ENCODE peak calls at places on chromosomes 13 and 19, in four cellular contexts. A, W, U and N are unnamed samples.

GRCh38 chr13:31725841-31726240 is 13.5 kb upstream of the RXFP2 start:
- DNase-seq in A (no peak), W (no peak), U (no peak), N (no peak)

GRCh38 chr13:25231537-25231936 is 55.8 kb downstream of the MTMR6 start:
- DNase-seq in A (no peak), W (no peak), U (no peak), N (no peak)

GRCh38 chr19:46787331-46788100 is 878 bp downstream of the SLC1A5 start:
- DNase-seq in A (no peak), W (peak), U (no peak), N (peak)

GRCh38 chr13:112760440-112760839 is 70.6 kb downstream of the ATP11A start:
- DNase-seq in A (no peak), W (no peak), U (no peak), N (no peak)

GRCh38 chr19:42185281-42185680 is 32.2 kb downstream of the DEDD2 start:
- DNase-seq in A (no peak), W (no peak), U (no peak), N (no peak)

GRCh38 chr13:86085890-86086289 is 286.7 kb upstream of the SLITRK6 start:
- DNase-seq in A (no peak), W (no peak), U (no peak), N (no peak)

GRCh38 chr19:38974599-38975213 is 836 bp downstream of the FBXO17 start:
- DNase-seq in A (no peak), W (no peak), U (no peak), N (no peak)

GRCh38 chr13:36818483-36819063 is 449 bp upstream of the RFXAP start:
- DNase-seq in A (no peak), W (no peak), U (no peak), N (no peak)

GRCh38 chr13:32548837-32549236 is 10.2 kb upstream of the N4BP2L2 start:
- DNase-seq in A (no peak), W (no peak), U (no peak), N (no peak)

GRCh38 chr19:46221981-46222610 is 7.4 kb upstream of the IGFL1 start:
- DNase-seq in A (no peak), W (peak), U (peak), N (no peak)

GRCh38 chr19:50679177-50680125 is 30.2 kb downstream of the C19orf81 start:
- DNase-seq in A (peak), W (peak), U (peak), N (peak)

GRCh38 chr19:45705710-45706415 is 13.4 kb downstream of the QPCTL start:
- DNase-seq in A (no peak), W (no peak), U (no peak), N (no peak)

GRCh38 chr19:8609210-8610040 is 1.1 kb downstream of the ADAMTS10 start:
- DNase-seq in A (no peak), W (peak), U (no peak), N (no peak)

GRCh38 chr19:12790628-12791344 is 500 bp upstream of the JUNB start:
- DNase-seq in A (no peak), W (no peak), U (no peak), N (no peak)

GRCh38 chr19:32397736-32398135 is 7.8 kb upstream of the DPY19L3 start:
- DNase-seq in A (no peak), W (no peak), U (no peak), N (no peak)

GRCh38 chr19:51702103-51702753 is 9.1 kb downstream of the SPACA6 start:
- DNase-seq in A (no peak), W (peak), U (peak), N (no peak)

GRCh38 chr13:109256866-109257760 is 529.3 kb downstream of the IRS2 start:
- DNase-seq in A (no peak), W (no peak), U (no peak), N (no peak)

GRCh38 chr19:5695649-5696195 is 5.6 kb downstream of the RPL36 start:
- DNase-seq in A (no peak), W (no peak), U (no peak), N (no peak)

GRCh38 chr19:28864577-28865042 is 348.3 kb downstream of the UQCRFS1 start:
- DNase-seq in A (no peak), W (peak), U (no peak), N (no peak)

GRCh38 chr13:31119966-31120733 is 41.6 kb downstream of the HSPH1 start:
- DNase-seq in A (no peak), W (no peak), U (no peak), N (no peak)

GRCh38 chr13:106063591-106064308 is 471.7 kb downstream of the EFNB2 start:
- DNase-seq in A (no peak), W (no peak), U (no peak), N (no peak)

GRCh38 chr19:28632357-28633076 is 580.4 kb downstream of the UQCRFS1 start:
- DNase-seq in A (no peak), W (no peak), U (no peak), N (no peak)

GRCh38 chr19:35249146-35249847 is 495 bp downstream of the LSR start:
- DNase-seq in A (no peak), W (no peak), U (no peak), N (no peak)

GRCh38 chr19:38634757-38635482 is 12.5 kb upstream of the ACTN4 start:
- DNase-seq in A (peak), W (peak), U (peak), N (peak)

GRCh38 chr19:33902802-33903488 is 106.3 kb downstream of the KCTD15 start:
- DNase-seq in A (no peak), W (no peak), U (no peak), N (no peak)

GRCh38 chr13:24016046-24016445 is 118.7 kb upstream of the C1QTNF9B start:
- DNase-seq in A (no peak), W (no peak), U (no peak), N (no peak)

GRCh38 chr19:35842666-35843272 is 9.5 kb downstream of the NPHS1 start:
- DNase-seq in A (no peak), W (no peak), U (no peak), N (no peak)

GRCh38 chr13:114048463-114048862 is 74.6 kb upstream of the C13orf46 start:
- DNase-seq in A (no peak), W (no peak), U (no peak), N (no peak)

GRCh38 chr13:113407531-113408393 is 43.8 kb upstream of the GRTP1 start:
- DNase-seq in A (no peak), W (no peak), U (no peak), N (no peak)

GRCh38 chr19:31312004-31312403 is 37.2 kb downstream of the TSHZ3 start:
- DNase-seq in A (no peak), W (no peak), U (no peak), N (peak)

GRCh38 chr19:40530091-40530901 is 46.4 kb upstream of the SHKBP1 start:
- DNase-seq in A (no peak), W (no peak), U (no peak), N (no peak)

GRCh38 chr19:40528533-40529092 is 48.1 kb upstream of the SHKBP1 start:
- DNase-seq in A (no peak), W (no peak), U (no peak), N (no peak)

GRCh38 chr19:40525234-40526051 is 51.2 kb upstream of the SHKBP1 start:
- DNase-seq in A (no peak), W (no peak), U (no peak), N (no peak)

GRCh38 chr19:40528078-40528477 is 48.6 kb upstream of the SHKBP1 start:
- DNase-seq in A (no peak), W (no peak), U (no peak), N (no peak)

DNA sequence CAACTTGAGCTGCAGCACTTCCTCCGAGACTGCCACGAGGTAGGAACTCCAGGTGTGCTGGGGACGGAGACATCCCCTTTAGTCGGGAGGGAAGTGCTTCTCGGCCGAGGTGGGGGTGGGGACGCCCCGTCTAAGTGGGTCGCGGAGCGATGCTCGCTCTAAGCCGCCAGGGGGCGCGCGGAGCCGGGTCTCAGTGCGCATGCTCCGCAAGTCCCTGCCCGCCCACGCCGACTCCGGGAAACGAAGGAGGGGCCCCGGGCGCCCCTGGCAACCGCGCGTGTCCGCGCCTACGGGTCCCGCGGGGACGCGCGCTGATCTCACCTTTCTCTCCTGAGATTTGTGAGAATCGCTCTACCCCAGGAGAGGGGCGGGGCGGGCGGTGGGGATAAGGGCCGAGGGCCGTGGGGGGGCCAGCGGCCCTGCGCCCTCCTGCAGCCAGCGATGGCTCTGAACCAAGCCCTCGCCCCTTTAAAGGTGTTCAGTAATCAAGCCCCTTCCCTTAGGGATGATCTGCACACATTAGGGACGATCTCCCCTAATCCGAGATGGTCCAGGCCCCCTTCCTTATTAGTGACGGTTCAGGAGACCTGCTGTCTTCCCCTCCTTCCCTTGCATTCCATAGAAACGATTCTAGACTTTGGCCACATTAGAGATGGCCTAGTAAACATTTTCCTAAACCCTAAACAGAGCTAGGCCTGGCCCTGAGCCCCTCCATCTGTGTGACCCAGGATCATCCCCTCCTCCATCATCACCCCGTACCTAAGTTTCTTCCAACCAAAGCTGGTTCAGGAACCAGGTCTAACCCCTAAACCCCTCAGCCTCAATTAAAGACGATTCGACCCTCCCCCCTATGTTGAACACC is 47.3 kb upstream of the SHKBP1 start:
- DNase-seq in A (peak), W (peak), U (peak), N (peak)
- TF ChIP-seq POLR2AphosphoS5 in A (no peak), W (peak), U (no peak), N (no peak)

GRCh38 chr19:11125994-11126685 is 29.4 kb downstream of the SPC24 start:
- DNase-seq in A (peak), W (peak), U (peak), N (peak)

GRCh38 chr19:11127905-11128304 is 27.7 kb downstream of the SPC24 start:
- DNase-seq in A (no peak), W (no peak), U (no peak), N (no peak)

DNA sequence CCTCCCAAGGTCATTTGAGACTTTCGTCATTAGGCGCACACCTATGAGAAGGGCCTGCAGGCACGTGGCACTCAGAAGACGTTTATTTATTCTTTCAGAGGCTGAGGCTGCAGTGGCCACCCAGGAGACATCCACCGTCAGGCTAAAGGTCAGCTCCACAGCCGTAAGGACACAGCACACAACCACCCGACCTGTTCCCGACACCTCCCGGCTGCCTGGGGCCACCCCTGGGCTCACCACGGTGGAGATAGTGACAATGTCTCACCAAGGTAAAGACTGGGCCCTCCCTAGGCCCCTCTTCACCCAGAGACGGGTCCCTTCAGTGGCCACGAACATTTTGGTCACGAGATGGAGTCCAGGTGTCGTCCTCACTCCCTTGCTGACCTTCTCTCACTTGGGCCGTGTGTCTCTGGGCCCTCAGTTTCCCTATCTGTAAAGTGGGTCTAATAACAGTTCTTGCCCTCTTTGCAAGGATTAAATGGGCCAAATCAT is 32.5 kb downstream of the SPC24 start:
- DNase-seq in A (no peak), W (no peak), U (no peak), N (no peak)
- TF ChIP-seq POLR2AphosphoS5 in A (no peak), W (no peak), U (no peak), N (peak)

GRCh38 chr13:20772401-20773131 is 1.2 kb downstream of the EEF1AKMT1 start:
- DNase-seq in A (no peak), W (no peak), U (no peak), N (peak)
- TF ChIP-seq POLR2AphosphoS5 in A (no peak), W (no peak), U (no peak), N (no peak)

GRCh38 chr13:110396913-110397379 is 89.9 kb downstream of the COL4A2 start:
- DNase-seq in A (no peak), W (peak), U (no peak), N (no peak)
- TF ChIP-seq POLR2AphosphoS5 in A (no peak), W (peak), U (peak), N (no peak)

DNA sequence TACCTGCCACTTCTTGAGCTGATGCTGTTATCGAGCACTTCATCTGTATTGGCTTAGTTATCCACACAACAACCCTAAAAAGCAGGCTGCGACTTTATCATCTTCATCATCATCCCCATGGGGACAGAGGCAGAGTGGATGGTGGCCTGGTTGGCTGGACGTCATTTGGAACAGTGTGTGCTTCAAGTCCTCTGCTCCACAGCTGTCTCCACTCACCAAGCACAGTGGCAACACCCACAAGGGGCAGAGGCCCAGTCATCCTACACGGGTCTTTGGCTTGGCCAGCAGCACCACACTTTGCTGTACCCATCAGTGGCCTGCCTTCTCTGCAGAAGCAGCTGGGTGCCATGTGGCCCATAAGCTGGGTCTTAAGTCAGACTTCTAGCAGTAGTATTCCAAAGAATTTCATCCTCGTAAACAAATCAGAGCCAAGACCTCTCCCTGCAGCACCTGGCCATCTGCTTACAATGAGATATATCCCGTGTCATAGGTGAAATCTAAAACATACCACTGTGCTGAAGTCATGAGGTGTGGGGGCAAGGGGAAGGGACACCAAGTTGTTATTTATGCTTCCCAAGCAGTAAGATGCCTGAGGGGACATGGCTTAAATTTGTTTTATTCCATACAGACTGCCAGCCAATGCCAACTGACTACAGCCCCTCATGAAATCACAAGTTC is 47.9 kb upstream of the EPHX3 start:
- DNase-seq in A (no peak), W (no peak), U (no peak), N (no peak)
- TF ChIP-seq POLR2AphosphoS5 in A (no peak), W (no peak), U (no peak), N (no peak)

DNA sequence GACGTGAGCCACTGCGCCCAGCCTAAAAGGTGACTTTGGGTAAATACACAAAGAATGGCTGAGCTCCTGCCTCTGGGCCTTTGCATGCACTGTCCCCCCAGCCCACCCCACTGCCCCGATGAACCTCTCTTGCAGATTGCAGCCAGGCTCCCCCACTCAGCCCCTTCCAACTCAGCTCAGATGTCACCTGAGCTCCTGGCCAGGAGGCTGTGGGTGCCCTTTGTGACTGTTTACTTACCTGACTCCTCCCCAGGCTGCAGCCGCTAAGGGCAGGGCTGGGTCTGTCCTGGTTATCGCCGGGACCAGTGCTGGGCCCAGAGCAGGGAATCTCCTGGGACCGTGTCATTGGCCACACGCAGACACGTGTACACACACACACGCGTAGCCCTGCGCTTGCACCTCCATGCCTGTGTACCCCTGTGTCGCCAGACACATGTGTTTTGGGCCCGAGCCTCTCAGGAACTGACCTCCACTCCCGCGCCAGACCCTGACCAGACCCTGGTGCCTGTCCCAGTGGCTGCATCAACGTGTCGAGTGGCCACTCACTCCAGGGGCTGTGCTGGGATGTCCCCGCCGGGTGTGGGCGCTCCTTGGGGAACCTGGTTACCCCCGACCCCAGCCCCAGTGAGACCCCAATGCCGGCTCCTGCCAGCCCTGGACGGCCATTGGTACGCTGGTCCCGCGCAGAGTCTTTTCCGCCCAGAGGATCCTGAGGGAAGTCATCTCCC is 18.7 kb downstream of the EFNA2 start:
- DNase-seq in A (no peak), W (peak), U (no peak), N (no peak)
- TF ChIP-seq POLR2AphosphoS5 in A (no peak), W (no peak), U (no peak), N (no peak)

DNA sequence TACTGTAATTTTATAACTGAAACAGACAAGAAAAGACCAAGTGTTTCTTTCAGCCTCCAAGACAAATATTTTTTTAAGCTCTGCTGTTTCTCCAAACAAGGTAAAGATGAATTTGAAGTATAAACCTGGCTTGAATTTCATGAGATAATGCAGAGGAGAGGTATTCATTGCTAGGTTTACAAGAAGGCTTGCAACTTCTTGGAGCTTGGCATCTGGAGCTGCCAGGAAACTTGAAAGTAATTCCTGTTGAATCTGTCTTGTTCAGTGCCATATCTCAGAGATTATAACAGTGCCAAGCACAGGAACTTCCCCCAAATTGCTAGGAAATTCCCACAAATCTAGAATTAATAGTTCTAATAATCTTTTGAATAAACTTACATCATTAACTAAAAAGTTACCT is 70.9 kb downstream of the CDK8 start:
- DNase-seq in A (no peak), W (no peak), U (no peak), N (no peak)
- TF ChIP-seq POLR2AphosphoS5 in A (no peak), W (no peak), U (no peak), N (no peak)

GRCh38 chr19:48418317-48419064 is 25.0 kb downstream of the GRIN2D start:
- DNase-seq in A (no peak), W (no peak), U (no peak), N (no peak)

GRCh38 chr19:48421548-48421947 is 24.2 kb upstream of the GRWD1 start:
- DNase-seq in A (no peak), W (no peak), U (no peak), N (no peak)

GRCh38 chr19:48417436-48417835 is 24.0 kb downstream of the GRIN2D start:
- DNase-seq in A (no peak), W (no peak), U (no peak), N (no peak)

GRCh38 chr19:48415869-48416268 is 22.4 kb downstream of the GRIN2D start:
- DNase-seq in A (no peak), W (no peak), U (no peak), N (no peak)

GRCh38 chr19:48419158-48419920 is 25.9 kb downstream of the GRIN2D start:
- DNase-seq in A (no peak), W (peak), U (no peak), N (no peak)
- TF ChIP-seq POLR2AphosphoS5 in A (no peak), W (no peak), U (no peak), N (no peak)

GRCh38 chr13:87792878-87793277 is 121.7 kb downstream of the SLITRK5 start:
- DNase-seq in A (no peak), W (no peak), U (no peak), N (no peak)

GRCh38 chr13:87798536-87798935 is 127.4 kb downstream of the SLITRK5 start:
- DNase-seq in A (no peak), W (no peak), U (no peak), N (no peak)
- TF ChIP-seq POLR2AphosphoS5 in A (no peak), W (no peak), U (no peak), N (no peak)